ENCODE peak calls at places on chromosomes 3 and 15, in nine cellular contexts. T is testis, A is GM23248, J is tibial artery, C is cardiac muscle cell, F is colonic mucosa, P is HCT116, Z is fibroblast of lung, W is aorta. Q is an unnamed sample. For H3K36me3 and H3K27me3, the result is how much of the 10 kb centered on the place peaks cover.

GRCh38 chr3:131033480-131034080 is 6.9 kb downstream of the NEK11 start:
- DNase-seq in C (peak), Z (peak), J (no peak), F (peak), T (no peak), W (no peak), P (peak), A (peak), Q (peak)

GRCh38 chr3:175573226-175573625 is 714.1 kb downstream of the NAALADL2 start:
- DNase-seq in W (no peak), P (no peak), F (no peak), J (no peak), A (no peak), T (no peak), C (no peak), Z (no peak), Q (peak)

GRCh38 chr3:107662109-107662477 is 139.3 kb downstream of the BBX start:
- DNase-seq in C (peak), Z (peak), W (no peak), P (no peak), F (peak), A (peak), J (peak), T (peak), Q (no peak)

GRCh38 chr15:70111203-70112017 is 13.7 kb upstream of the TLE3 start:
- DNase-seq in Z (peak), C (peak), J (peak), T (peak), W (peak), P (peak), A (peak), F (peak), Q (peak)

GRCh38 chr3:7285502-7285901 is 424.6 kb downstream of the GRM7 start:
- DNase-seq in T (peak), A (no peak), J (no peak), F (no peak), P (peak), C (peak), Z (no peak), W (no peak), Q (no peak)

GRCh38 chr3:183701744-183702143 is 4.1 kb downstream of the YEATS2 start:
- DNase-seq in F (no peak), W (no peak), T (no peak), A (no peak), C (no peak), P (no peak), J (no peak), Z (no peak), Q (no peak)

GRCh38 chr3:181851063-181851462 is 139.3 kb downstream of the SOX2 start:
- DNase-seq in F (no peak), W (no peak), A (no peak), Z (peak), J (no peak), P (no peak), T (no peak), C (no peak), Q (no peak)

GRCh38 chr3:172839679-172840078 is 89.2 kb downstream of the ECT2 start:
- DNase-seq in J (no peak), P (no peak), Z (no peak), A (no peak), T (no peak), F (no peak), W (no peak), C (no peak), Q (no peak)

GRCh38 chr15:48062476-48062875 is 58.3 kb upstream of the SLC24A5 start:
- DNase-seq in W (no peak), J (no peak), C (peak), Z (peak), A (no peak), F (no peak), T (no peak), P (no peak), Q (no peak)

GRCh38 chr3:128081846-128082245 is 29.6 kb downstream of the SEC61A1 start:
- DNase-seq in P (no peak), F (peak), Z (peak), W (no peak), C (peak), A (peak), J (no peak), T (no peak), Q (no peak)

GRCh38 chr15:70494861-70495571 is 268.3 kb downstream of the UACA start:
- DNase-seq in F (no peak), C (peak), J (no peak), W (no peak), P (no peak), Z (peak), T (no peak), A (peak), Q (peak)

GRCh38 chr15:31525296-31525695 is 198.7 kb downstream of the KLF13 start:
- DNase-seq in A (no peak), J (no peak), F (no peak), P (no peak), C (no peak), T (no peak), Z (no peak), W (no peak), Q (no peak)

GRCh38 chr3:45105855-45106655 is 40.1 kb downstream of the CDCP1 start:
- DNase-seq in Z (peak), C (peak), A (peak), W (no peak), F (no peak), J (no peak), P (peak), T (no peak), Q (no peak)

GRCh38 chr3:45109736-45110135 is 36.4 kb downstream of the CDCP1 start:
- DNase-seq in F (no peak), P (no peak), A (no peak), T (no peak), J (no peak), C (no peak), Z (no peak), W (no peak), Q (no peak)

GRCh38 chr3:45103753-45104714 is 42.1 kb downstream of the CDCP1 start:
- DNase-seq in C (no peak), F (no peak), W (no peak), T (no peak), A (no peak), P (no peak), J (no peak), Z (no peak), Q (no peak)

GRCh38 chr3:45104715-45105711 is 41.2 kb downstream of the CDCP1 start:
- DNase-seq in Z (peak), F (no peak), P (no peak), T (no peak), A (peak), C (peak), J (no peak), W (no peak), Q (no peak)

DNA sequence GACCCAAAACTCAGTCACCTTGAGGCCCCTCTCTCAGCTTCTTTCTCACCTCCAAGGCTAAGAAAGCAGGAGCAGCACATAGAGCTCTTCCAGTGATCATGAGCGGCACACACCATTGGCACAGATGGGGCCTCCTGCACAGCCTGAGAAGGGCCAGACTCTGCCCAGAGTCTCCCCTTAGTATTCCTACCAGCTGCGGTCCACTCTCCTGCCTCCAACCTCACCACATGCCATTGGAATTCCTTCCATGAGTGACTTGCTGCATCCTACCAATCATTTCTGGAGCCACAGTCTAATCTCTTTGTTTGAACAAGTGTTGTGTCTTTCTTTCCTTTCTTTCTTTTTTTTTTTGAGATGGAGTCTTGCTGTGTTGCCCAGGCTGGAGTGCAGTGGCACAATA is 39.3 kb downstream of the CDCP1 start:
- DNase-seq in W (no peak), Z (no peak), C (no peak), P (no peak), F (no peak), A (no peak), J (no peak), T (no peak), Q (no peak)
- H3K36me3 ChIP-seq in W (under half), Z (under half), C (under half), P (half or more), F (under half), A (under half), J (under half), T (under half), Q (under half)

GRCh38 chr15:74788716-74789151 is 6.9 kb downstream of the CSK start:
- DNase-seq in C (no peak), F (no peak), W (no peak), J (no peak), T (no peak), Z (no peak), P (no peak), A (no peak), Q (no peak)

GRCh38 chr15:74788042-74788715 is 6.3 kb downstream of the CSK start:
- DNase-seq in Z (no peak), C (no peak), J (no peak), W (no peak), P (no peak), T (no peak), F (peak), A (no peak), Q (no peak)

GRCh38 chr15:74789171-74789627 is 7.3 kb downstream of the CSK start:
- DNase-seq in A (no peak), J (no peak), F (peak), W (no peak), C (no peak), T (no peak), P (no peak), Z (no peak), Q (peak)

GRCh38 chr15:74786659-74787165 is 4.8 kb downstream of the CSK start:
- DNase-seq in P (no peak), A (peak), J (no peak), Z (no peak), C (no peak), T (no peak), F (peak), W (no peak), Q (no peak)

GRCh38 chr15:74787251-74788041 is 5.6 kb downstream of the CSK start:
- DNase-seq in A (peak), C (peak), F (peak), J (peak), T (peak), Z (peak), W (no peak), P (no peak), Q (peak)
- H3K27me3 ChIP-seq in A (under half), C (under half), F (under half), J (under half), T (under half), Z (under half), W (under half), P (under half), Q (under half)

DNA sequence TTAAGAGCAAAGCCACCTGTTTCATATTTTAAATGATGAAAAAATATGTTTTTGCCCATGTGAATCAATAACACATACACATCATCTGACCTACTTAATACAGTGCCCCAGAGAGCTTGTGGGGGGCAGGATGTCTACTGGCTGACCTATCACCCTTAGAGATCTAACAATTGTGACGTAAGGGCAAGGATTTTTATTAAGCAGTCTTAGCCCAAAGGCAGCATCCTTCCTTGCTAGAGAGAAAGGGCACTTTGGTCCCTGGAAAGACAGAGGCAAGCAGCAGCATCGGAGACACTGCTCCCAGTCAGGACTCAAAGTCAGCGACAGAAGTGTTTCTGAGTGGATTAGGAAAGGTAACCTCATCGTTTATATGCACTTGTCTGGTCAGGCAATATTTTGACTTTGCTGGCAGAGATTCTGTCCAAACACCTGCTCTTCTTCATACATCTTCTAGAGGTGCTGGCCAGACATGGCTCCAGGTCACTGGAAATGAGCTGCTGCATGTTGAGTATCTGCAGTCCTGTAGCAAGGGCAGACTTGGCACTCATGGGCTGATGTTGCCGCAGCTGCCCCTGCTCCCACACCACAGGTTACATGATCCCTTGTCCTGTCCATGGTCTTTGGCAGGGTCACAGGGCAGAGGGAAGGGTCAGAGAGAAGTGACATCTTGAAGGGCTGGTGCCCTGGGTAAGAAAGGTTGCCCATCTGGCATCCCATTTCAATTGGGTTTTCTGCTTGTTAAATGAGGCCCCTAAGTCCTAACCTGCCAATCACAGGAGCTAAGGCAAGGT is 1.8 kb downstream of the CXCR6 start:
- DNase-seq in P (no peak), F (no peak), T (no peak), C (no peak), J (no peak), A (no peak), W (no peak), Z (no peak), Q (no peak)
- H3K36me3 ChIP-seq in P (under half), F (under half), T (under half), C (under half), J (under half), A (under half), W (under half), Z (under half), Q (under half)

GRCh38 chr15:33315044-33315443 is 4.3 kb downstream of the RYR3 start:
- DNase-seq in T (no peak), P (no peak), A (no peak), Z (no peak), F (no peak), W (no peak), C (no peak), J (no peak), Q (no peak)
- H3K27me3 ChIP-seq in T (under half), P (half or more), A (under half), Z (under half), F (under half), W (under half), C (half or more), J (under half), Q (under half)

GRCh38 chr3:194424373-194424772 is 25.3 kb upstream of the GP5 start:
- DNase-seq in W (no peak), F (no peak), A (no peak), C (no peak), J (no peak), P (no peak), T (no peak), Z (no peak), Q (no peak)

GRCh38 chr3:194422188-194422587 is 23.1 kb upstream of the GP5 start:
- DNase-seq in J (no peak), P (no peak), T (no peak), F (no peak), C (no peak), W (no peak), A (peak), Z (peak), Q (no peak)

GRCh38 chr3:194423317-194423716 is 24.3 kb upstream of the GP5 start:
- DNase-seq in A (no peak), C (no peak), F (no peak), J (no peak), W (no peak), T (no peak), P (no peak), Z (no peak), Q (no peak)

DNA sequence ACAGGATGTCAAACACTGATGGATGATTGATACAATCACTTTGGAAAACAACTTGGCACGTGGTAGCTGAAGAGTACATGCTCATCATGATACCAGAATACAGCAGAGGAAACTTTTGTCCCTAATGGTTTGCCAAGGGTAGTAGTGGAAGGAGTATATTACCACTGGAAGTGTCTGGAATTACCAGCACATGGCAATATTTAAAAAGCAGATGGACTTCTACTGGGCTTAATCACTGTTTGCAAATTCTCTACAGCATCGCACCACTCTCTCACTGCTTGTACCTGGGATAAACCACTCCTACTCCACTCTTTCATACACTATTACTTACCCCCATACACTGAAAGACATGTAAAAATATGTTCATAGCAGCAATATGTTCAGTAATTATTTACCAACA is 19.6 kb upstream of the GP5 start:
- DNase-seq in P (no peak), C (no peak), W (no peak), T (no peak), A (no peak), F (no peak), J (no peak), Z (no peak), Q (no peak)
- H3K36me3 ChIP-seq in P (under half), C (under half), W (under half), T (under half), A (half or more), F (under half), J (under half), Z (under half), Q (under half)

GRCh38 chr15:89496155-89497098 is at the start of gene RHCG:
- DNase-seq in F (no peak), P (no peak), C (peak), T (peak), J (no peak), A (peak), Z (peak), W (no peak), Q (peak)

GRCh38 chr15:89500397-89501270 is 4.3 kb upstream of the RHCG start:
- DNase-seq in A (no peak), T (no peak), Z (no peak), P (no peak), W (no peak), C (no peak), J (no peak), F (no peak), Q (no peak)

GRCh38 chr15:89499156-89499555 is 2.8 kb upstream of the RHCG start:
- DNase-seq in J (no peak), W (no peak), T (no peak), P (no peak), A (no peak), C (no peak), Z (no peak), F (no peak), Q (no peak)

GRCh38 chr15:89495638-89496145 is 691 bp downstream of the RHCG start:
- DNase-seq in C (no peak), J (no peak), P (no peak), T (no peak), A (no peak), F (no peak), W (no peak), Z (no peak), Q (no peak)

GRCh38 chr15:89498574-89498906 is 2.2 kb upstream of the RHCG start:
- DNase-seq in W (no peak), A (no peak), J (no peak), C (no peak), F (no peak), T (no peak), P (no peak), Z (no peak), Q (no peak)
- H3K27me3 ChIP-seq in W (under half), A (half or more), J (half or more), C (half or more), F (under half), T (under half), P (under half), Z (under half), Q (under half)

GRCh38 chr3:9695322-9695721 is 8.3 kb upstream of the CPNE9 start:
- DNase-seq in J (no peak), P (no peak), T (no peak), Z (no peak), C (no peak), A (no peak), F (no peak), W (no peak), Q (no peak)
- H3K36me3 ChIP-seq in J (half or more), P (under half), T (under half), Z (under half), C (under half), A (under half), F (under half), W (under half), Q (under half)

GRCh38 chr15:51737538-51738305 is at the start of gene LYSMD2:
- DNase-seq in F (peak), A (peak), J (peak), T (peak), P (no peak), Z (peak), C (peak), W (peak), Q (peak)
- H3K27me3 ChIP-seq in F (under half), A (under half), J (under half), T (under half), P (under half), Z (under half), C (under half), W (under half), Q (under half)

GRCh38 chr3:13399603-13400002 is 20.5 kb downstream of the NUP210 start:
- DNase-seq in Z (no peak), J (no peak), T (no peak), F (no peak), P (no peak), W (no peak), A (no peak), C (no peak), Q (no peak)
- H3K36me3 ChIP-seq in Z (under half), J (under half), T (under half), F (under half), P (under half), W (under half), A (under half), C (under half), Q (under half)

DNA sequence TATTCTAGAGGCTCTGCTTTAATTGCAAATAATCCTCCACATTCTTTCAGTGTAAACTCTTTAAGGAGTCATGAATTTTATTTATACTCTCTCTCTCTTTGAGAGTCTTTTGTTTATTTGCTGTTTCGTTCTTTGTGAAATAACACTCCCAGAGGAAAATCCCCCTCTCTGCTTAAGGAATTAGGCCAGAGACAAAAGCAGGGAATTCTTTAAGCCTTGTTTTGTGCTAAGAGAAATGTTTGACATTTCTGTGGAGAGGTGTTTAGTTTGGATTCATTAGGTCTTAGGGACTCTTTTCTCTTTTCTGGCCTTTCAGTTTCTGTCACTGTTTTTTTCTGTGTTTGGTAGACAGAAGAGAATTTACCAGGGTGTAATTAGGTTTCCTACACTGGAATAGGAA is 241.9 kb upstream of the NR2F2 start:
- DNase-seq in J (no peak), T (no peak), P (no peak), W (no peak), C (no peak), A (no peak), Z (no peak), F (no peak), Q (peak)
- H3K27me3 ChIP-seq in J (under half), T (under half), P (under half), W (under half), C (half or more), A (under half), Z (under half), F (under half), Q (under half)

Q was measured in HAP-1.